ENCODE peak calls at places on chromosomes 13 and 19, in five cellular contexts. D, H, G, S and P are unnamed samples.
A peak's percentile ranks its signal among the peaks of the same experiment; 100 is the strongest.

GRCh38 chr19:40740747-40741146 is 9.5 kb downstream of the ACTMAP start:
- DNase-seq in S (peak; percentile 71), D (no peak), G (peak; percentile 81), H (no peak), P (peak; percentile 93)

GRCh38 chr13:50400035-50400726 is 384.9 kb downstream of the KCNRG start:
- DNase-seq in G (no peak), D (no peak), H (no peak), S (peak; percentile 47), P (no peak)

GRCh38 chr19:16376649-16377048 is 52.0 kb downstream of the KLF2 start:
- DNase-seq in D (no peak), G (no peak), S (no peak), H (peak; percentile 31), P (no peak)

GRCh38 chr19:53463263-53463662 is 4.3 kb upstream of the ZNF813 start:
- DNase-seq in G (no peak), S (peak; percentile 13), D (no peak), H (peak; percentile 26), P (no peak)

GRCh38 chr13:28574617-28575142 is 79.8 kb upstream of the FLT1 start:
- DNase-seq in S (peak; percentile 91), D (no peak), H (peak; percentile 37), G (no peak), P (no peak)

GRCh38 chr13:95296326-95296939 is 4.8 kb downstream of the ABCC4 start:
- DNase-seq in G (no peak), S (no peak), H (peak; percentile 79), D (no peak), P (no peak)

GRCh38 chr13:29935309-29935981 is 85.0 kb upstream of the UBL3 start:
- DNase-seq in H (no peak), D (peak; percentile 84), S (no peak), G (no peak), P (no peak)

GRCh38 chr19:4338441-4339350 is at the start of gene STAP2:
- DNase-seq in S (no peak), G (no peak), D (no peak), H (peak; percentile 88), P (peak; percentile 76)

GRCh38 chr19:51461723-51462161 is 3.5 kb upstream of the SIGLEC8 start:
- DNase-seq in G (no peak), S (no peak), D (no peak), H (no peak), P (peak; percentile 69)

GRCh38 chr13:29543230-29544215 is 52.0 kb downstream of the SLC7A1 start:
- DNase-seq in G (no peak), H (no peak), D (no peak), S (peak; percentile 36), P (no peak)

GRCh38 chr13:99302637-99303505 is 4.3 kb downstream of the GPR183 start:
- DNase-seq in G (no peak), D (no peak), H (no peak), S (no peak), P (no peak)

GRCh38 chr19:53553159-53553558 is 15.2 kb downstream of the ZNF331 start:
- DNase-seq in S (no peak), D (peak; percentile 45), H (no peak), G (no peak), P (no peak)

GRCh38 chr13:50543767-50544166 is 299.7 kb downstream of the DLEU7 start:
- DNase-seq in G (no peak), H (no peak), S (peak; percentile 94), D (no peak), P (no peak)

GRCh38 chr13:50801087-50801931 is 42.2 kb downstream of the DLEU7 start:
- DNase-seq in H (peak; percentile 26), S (peak; percentile 83), D (peak; percentile 65), G (peak; percentile 56), P (no peak)

GRCh38 chr13:20714161-20714560 is 10.7 kb downstream of the IL17D start:
- DNase-seq in S (peak; percentile 39), D (no peak), H (no peak), G (no peak), P (no peak)

GRCh38 chr19:3154957-3155736 is 19.3 kb downstream of the GNA15 start:
- DNase-seq in G (peak; percentile 48), S (peak; percentile 97), D (peak; percentile 90), H (peak; percentile 39), P (no peak)

GRCh38 chr13:76934671-76935070 is 13.6 kb upstream of the ACOD1 start:
- DNase-seq in H (no peak), D (no peak), S (peak; percentile 11), G (no peak), P (no peak)

GRCh38 chr19:33461256-33462111 is 60.1 kb downstream of the PEPD start:
- DNase-seq in D (no peak), S (no peak), G (no peak), H (no peak), P (no peak)

GRCh38 chr13:51394724-51395123 is 55.2 kb downstream of the SERPINE3 start:
- DNase-seq in G (no peak), H (no peak), S (no peak), D (no peak), P (no peak)

GRCh38 chr13:74444161-74444571 is 310.0 kb upstream of the KLF12 start:
- DNase-seq in D (no peak), G (no peak), H (no peak), S (no peak), P (no peak)

GRCh38 chr19:47309608-47310007 is at the start of gene C5AR1:
- DNase-seq in H (no peak), D (no peak), S (no peak), G (no peak), P (no peak)

GRCh38 chr19:2255112-2255845 is 938 bp downstream of the JSRP1 start:
- DNase-seq in G (no peak), S (no peak), H (no peak), D (no peak), P (no peak)

GRCh38 chr13:22866221-22866620 is 314.6 kb upstream of the SGCG start:
- DNase-seq in S (no peak), D (no peak), G (no peak), H (no peak), P (no peak)

GRCh38 chr13:28313579-28313978 is 175.2 kb downstream of the PAN3 start:
- DNase-seq in G (no peak), D (no peak), H (no peak), S (peak; percentile 55), P (no peak)

GRCh38 chr13:75704194-75704941 is 68.2 kb downstream of the LMO7 start:
- DNase-seq in G (no peak), D (no peak), S (peak; percentile 54), H (no peak), P (no peak)

GRCh38 chr19:14767466-14767971 is 10.8 kb downstream of the ADGRE2 start:
- DNase-seq in H (no peak), S (no peak), D (no peak), G (no peak), P (peak; percentile 34)

GRCh38 chr13:50873481-50873880 is 30.0 kb upstream of the DLEU7 start:
- DNase-seq in S (peak; percentile 2), H (no peak), G (no peak), D (no peak), P (no peak)

GRCh38 chr19:10637894-10638293 is 12.5 kb downstream of the SLC44A2 start:
- DNase-seq in H (no peak), D (no peak), S (no peak), G (no peak), P (no peak)

GRCh38 chr13:103625194-103625593 is 559.0 kb upstream of the SLC10A2 start:
- DNase-seq in H (no peak), G (no peak), S (no peak), D (no peak), P (no peak)

GRCh38 chr13:86892330-86892729 is 778.8 kb upstream of the SLITRK5 start:
- DNase-seq in H (no peak), D (no peak), S (no peak), G (no peak), P (no peak)

GRCh38 chr19:39411832-39412099 is 703 bp upstream of the PLEKHG2 start:
- DNase-seq in G (peak; percentile 99), D (peak; percentile 94), H (peak; percentile 92), S (peak; percentile 96), P (peak; percentile 97)

GRCh38 chr13:41707192-41707858 is 250.0 kb downstream of the RGCC start:
- DNase-seq in S (no peak), H (no peak), D (no peak), G (no peak), P (no peak)

GRCh38 chr19:47445937-47446402 is 25.7 kb downstream of the SLC8A2 start:
- DNase-seq in S (no peak), H (peak; percentile 55), D (peak; percentile 68), G (no peak), P (no peak)

GRCh38 chr19:17505218-17505617 is 6.2 kb upstream of the PGLS start:
- DNase-seq in S (no peak), G (no peak), D (no peak), H (no peak), P (no peak)

GRCh38 chr19:33933931-33934330 is 137.3 kb downstream of the KCTD15 start:
- DNase-seq in D (no peak), H (no peak), G (no peak), S (no peak), P (no peak)

GRCh38 chr13:40613192-40613818 is 53.1 kb downstream of the FOXO1 start:
- DNase-seq in S (no peak), G (no peak), D (peak; percentile 85), H (no peak), P (no peak)
- H3K4me3 ChIP-seq in S (no peak overlapping the region), G (no peak overlapping the region), D (peak overlapping the region; percentile 43), H (no peak overlapping the region), P (no peak overlapping the region)

GRCh38 chr13:45367358-45367757 is 26.4 kb upstream of the TPT1 start:
- DNase-seq in D (peak; percentile 93), G (no peak), S (peak; percentile 76), H (peak; percentile 73), P (peak; percentile 76)
- H3K4me3 ChIP-seq in D (no peak overlapping the region), G (no peak overlapping the region), S (no peak overlapping the region), H (no peak overlapping the region), P (no peak overlapping the region)

DNA sequence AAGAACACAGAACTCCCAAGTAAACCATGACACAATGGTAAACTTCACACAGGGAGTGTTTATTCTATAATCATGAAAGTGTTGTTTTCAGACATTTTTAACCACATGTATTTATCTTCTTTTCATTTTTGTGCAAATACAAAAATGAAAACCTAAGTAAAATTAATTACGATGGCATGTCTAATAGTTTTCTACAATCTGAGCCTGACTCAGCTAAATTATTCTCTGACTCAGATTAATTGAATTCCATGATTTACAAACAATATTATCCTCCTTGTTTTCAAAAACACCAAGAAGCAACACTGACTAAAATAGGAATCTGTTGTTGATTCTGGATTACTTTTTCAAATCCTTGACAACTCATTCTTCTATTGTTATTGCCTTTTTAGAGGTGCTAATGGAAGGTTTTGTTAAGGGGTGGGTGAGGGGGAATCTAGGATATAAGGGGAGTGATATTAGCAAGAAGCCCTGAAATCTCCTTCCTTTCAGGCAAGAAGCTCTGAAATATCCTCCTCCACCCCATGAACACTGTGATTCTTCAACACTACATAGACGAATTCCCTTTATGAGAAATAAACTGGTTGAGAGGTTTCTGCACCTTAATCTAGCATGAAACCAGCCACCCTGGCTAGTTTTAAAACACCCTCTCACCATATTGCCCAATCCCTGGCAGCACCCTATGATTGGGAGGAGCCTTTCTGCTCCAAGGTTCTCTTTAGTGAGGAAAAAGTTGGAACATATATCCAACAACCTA is 1057.7 kb upstream of the PCDH20 start:
- DNase-seq in D (no peak), H (no peak), S (no peak), G (no peak), P (no peak)
- H3K4me3 ChIP-seq in D (no peak overlapping the region), H (no peak overlapping the region), S (no peak overlapping the region), G (no peak overlapping the region), P (no peak overlapping the region)

GRCh38 chr19:55283548-55284393 is at the start of gene BRSK1:
- DNase-seq in D (peak; percentile 35), S (peak; percentile 65), G (no peak), H (peak; percentile 47), P (no peak)
- H3K4me3 ChIP-seq in D (no peak within 1 kb of the TSS), S (peak within 1 kb of the TSS; percentile 38), G (peak within 1 kb of the TSS; percentile 45), H (no peak within 1 kb of the TSS), P (peak within 1 kb of the TSS; percentile 50)